ENCODE peak calls at places on chromosomes 13 and 19, in nine cellular contexts. One of them, this sample, is unnamed.

GRCh38 chr13:99218969-99219368 is 18.3 kb downstream of the UBAC2 start:
- DNase-seq in AG04449: no peak
- DNase-seq in CD4-positive, alpha-beta memory T cell: peak; percentile 88
- DNase-seq in choroid plexus epithelial cell: no peak
- DNase-seq in skeletal muscle cell: no peak
- DNase-seq in hepatocyte: no peak
- DNase-seq in suprapubic skin: no peak
- DNase-seq in uterus: no peak
- DNase-seq in effector memory CD4-positive, alpha-beta T cell: peak; percentile 57
- DNase-seq in this sample: no peak

GRCh38 chr13:92966341-92966740 is 260.3 kb upstream of the GPC6 start:
- DNase-seq in suprapubic skin: no peak
- DNase-seq in choroid plexus epithelial cell: no peak
- DNase-seq in AG04449: no peak
- DNase-seq in effector memory CD4-positive, alpha-beta T cell: no peak
- DNase-seq in CD4-positive, alpha-beta memory T cell: no peak
- DNase-seq in uterus: no peak
- DNase-seq in hepatocyte: no peak
- DNase-seq in skeletal muscle cell: no peak
- DNase-seq in this sample: no peak

GRCh38 chr19:12866416-12867119 is 14.7 kb downstream of the DNASE2 start:
- DNase-seq in suprapubic skin: no peak
- DNase-seq in hepatocyte: no peak
- DNase-seq in CD4-positive, alpha-beta memory T cell: peak; percentile 33
- DNase-seq in skeletal muscle cell: no peak
- DNase-seq in uterus: no peak
- DNase-seq in AG04449: no peak
- DNase-seq in effector memory CD4-positive, alpha-beta T cell: no peak
- DNase-seq in choroid plexus epithelial cell: no peak
- DNase-seq in this sample: no peak

GRCh38 chr13:113729329-113730019 is 29.6 kb upstream of the TMEM255B start:
- DNase-seq in uterus: no peak
- DNase-seq in effector memory CD4-positive, alpha-beta T cell: no peak
- DNase-seq in AG04449: no peak
- DNase-seq in CD4-positive, alpha-beta memory T cell: no peak
- DNase-seq in skeletal muscle cell: no peak
- DNase-seq in hepatocyte: no peak
- DNase-seq in choroid plexus epithelial cell: no peak
- DNase-seq in suprapubic skin: no peak
- DNase-seq in this sample: no peak

GRCh38 chr19:52217576-52217975 is 27.7 kb downstream of the PPP2R1A start:
- DNase-seq in choroid plexus epithelial cell: no peak
- DNase-seq in AG04449: no peak
- DNase-seq in suprapubic skin: peak; percentile 45
- DNase-seq in skeletal muscle cell: no peak
- DNase-seq in CD4-positive, alpha-beta memory T cell: no peak
- DNase-seq in hepatocyte: no peak
- DNase-seq in uterus: no peak
- DNase-seq in effector memory CD4-positive, alpha-beta T cell: no peak
- DNase-seq in this sample: no peak

GRCh38 chr13:31587696-31588266 is 151.5 kb upstream of the RXFP2 start:
- DNase-seq in CD4-positive, alpha-beta memory T cell: no peak
- DNase-seq in choroid plexus epithelial cell: no peak
- DNase-seq in AG04449: no peak
- DNase-seq in uterus: no peak
- DNase-seq in hepatocyte: peak; percentile 10
- DNase-seq in skeletal muscle cell: peak; percentile 61
- DNase-seq in effector memory CD4-positive, alpha-beta T cell: no peak
- DNase-seq in suprapubic skin: no peak
- DNase-seq in this sample: no peak

GRCh38 chr13:103102482-103102881 is 36.3 kb upstream of the SLC10A2 start:
- DNase-seq in effector memory CD4-positive, alpha-beta T cell: no peak
- DNase-seq in suprapubic skin: no peak
- DNase-seq in uterus: no peak
- DNase-seq in skeletal muscle cell: no peak
- DNase-seq in AG04449: no peak
- DNase-seq in hepatocyte: no peak
- DNase-seq in CD4-positive, alpha-beta memory T cell: no peak
- DNase-seq in choroid plexus epithelial cell: no peak
- DNase-seq in this sample: no peak

GRCh38 chr13:95745289-95745688 is 68.3 kb downstream of the DNAJC3 start:
- DNase-seq in choroid plexus epithelial cell: no peak
- DNase-seq in suprapubic skin: no peak
- DNase-seq in skeletal muscle cell: no peak
- DNase-seq in AG04449: no peak
- DNase-seq in hepatocyte: no peak
- DNase-seq in CD4-positive, alpha-beta memory T cell: no peak
- DNase-seq in uterus: no peak
- DNase-seq in effector memory CD4-positive, alpha-beta T cell: no peak
- DNase-seq in this sample: no peak

GRCh38 chr13:82136880-82137279 is 1745.4 kb downstream of the SLITRK1 start:
- DNase-seq in suprapubic skin: no peak
- DNase-seq in skeletal muscle cell: no peak
- DNase-seq in choroid plexus epithelial cell: no peak
- DNase-seq in CD4-positive, alpha-beta memory T cell: no peak
- DNase-seq in AG04449: no peak
- DNase-seq in effector memory CD4-positive, alpha-beta T cell: no peak
- DNase-seq in hepatocyte: no peak
- DNase-seq in uterus: no peak
- DNase-seq in this sample: no peak
- H3K4me3 ChIP-seq in suprapubic skin: no peak overlapping the region
- H3K4me3 ChIP-seq in skeletal muscle cell: no peak overlapping the region
- H3K4me3 ChIP-seq in choroid plexus epithelial cell: no peak overlapping the region
- H3K4me3 ChIP-seq in CD4-positive, alpha-beta memory T cell: no peak overlapping the region
- H3K4me3 ChIP-seq in AG04449: no peak overlapping the region
- H3K4me3 ChIP-seq in effector memory CD4-positive, alpha-beta T cell: no peak overlapping the region
- H3K4me3 ChIP-seq in hepatocyte: no peak overlapping the region
- H3K4me3 ChIP-seq in uterus: no peak overlapping the region
- H3K4me3 ChIP-seq in this sample: no peak overlapping the region

GRCh38 chr19:10432736-10433130 is 12.4 kb downstream of the PDE4A start:
- DNase-seq in effector memory CD4-positive, alpha-beta T cell: no peak
- DNase-seq in AG04449: no peak
- DNase-seq in skeletal muscle cell: no peak
- DNase-seq in suprapubic skin: no peak
- DNase-seq in hepatocyte: no peak
- DNase-seq in choroid plexus epithelial cell: no peak
- DNase-seq in CD4-positive, alpha-beta memory T cell: no peak
- DNase-seq in uterus: no peak
- DNase-seq in this sample: no peak
- H3K4me3 ChIP-seq in effector memory CD4-positive, alpha-beta T cell: peak overlapping the region; percentile 18
- H3K4me3 ChIP-seq in AG04449: peak overlapping the region; percentile 47
- H3K4me3 ChIP-seq in skeletal muscle cell: peak overlapping the region; percentile 58
- H3K4me3 ChIP-seq in suprapubic skin: peak overlapping the region; percentile 62
- H3K4me3 ChIP-seq in hepatocyte: no peak overlapping the region
- H3K4me3 ChIP-seq in choroid plexus epithelial cell: peak overlapping the region; percentile 61
- H3K4me3 ChIP-seq in CD4-positive, alpha-beta memory T cell: no peak overlapping the region
- H3K4me3 ChIP-seq in uterus: no peak overlapping the region
- H3K4me3 ChIP-seq in this sample: peak overlapping the region; percentile 84

DNA sequence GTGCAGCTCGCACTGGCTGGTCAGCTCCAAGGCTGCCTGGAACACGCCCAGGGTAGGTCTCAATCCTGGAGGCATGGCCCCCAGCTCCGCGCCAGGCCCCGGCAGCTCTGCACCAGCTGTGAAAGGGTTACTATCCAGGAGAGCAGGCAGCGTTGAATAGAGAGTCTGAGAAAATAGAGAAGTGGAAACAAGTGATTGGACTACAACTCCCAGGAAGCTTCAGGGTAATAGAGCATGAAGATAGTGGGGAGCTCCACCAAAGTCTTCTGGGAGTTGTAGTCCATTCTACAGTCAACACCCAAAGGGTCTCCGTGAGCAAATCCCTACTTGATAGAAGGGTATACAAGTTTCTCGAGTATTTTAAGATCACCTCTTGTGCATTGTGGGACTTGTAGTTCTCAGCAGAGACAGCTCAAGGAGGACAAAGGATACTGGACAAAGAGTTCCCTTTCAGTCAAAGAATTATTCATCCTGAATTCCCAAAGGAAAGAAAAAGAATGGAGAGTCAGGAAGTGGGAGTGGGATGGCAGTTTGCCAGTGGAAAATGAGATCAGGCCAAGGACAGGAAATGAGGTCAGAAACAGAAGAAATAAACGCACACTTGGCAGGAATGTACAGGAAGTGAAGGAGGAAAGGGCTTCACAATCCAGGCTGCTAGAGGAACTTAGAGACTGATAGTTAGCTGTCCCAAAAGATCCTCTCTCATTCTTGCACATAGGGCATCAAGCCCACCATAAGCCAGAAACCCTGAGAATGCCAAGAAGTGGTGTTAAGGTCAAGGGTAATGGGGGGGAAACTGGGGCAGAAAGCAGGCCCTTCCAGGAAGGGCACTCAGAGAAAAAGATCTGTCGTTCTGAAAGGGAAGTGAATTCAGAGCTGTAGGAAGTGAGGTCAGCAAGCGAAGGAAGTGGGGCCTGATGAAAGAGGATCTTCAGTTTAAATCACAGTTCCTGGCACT is 5.5 kb upstream of the MAMSTR start:
- DNase-seq in effector memory CD4-positive, alpha-beta T cell: no peak
- DNase-seq in suprapubic skin: no peak
- DNase-seq in hepatocyte: peak; percentile 73
- DNase-seq in uterus: peak; percentile 69
- DNase-seq in AG04449: peak; percentile 23
- DNase-seq in skeletal muscle cell: peak; percentile 84
- DNase-seq in choroid plexus epithelial cell: peak; percentile 92
- DNase-seq in CD4-positive, alpha-beta memory T cell: peak; percentile 68
- DNase-seq in this sample: no peak
- H3K4me3 ChIP-seq in effector memory CD4-positive, alpha-beta T cell: no peak overlapping the region
- H3K4me3 ChIP-seq in suprapubic skin: no peak overlapping the region
- H3K4me3 ChIP-seq in hepatocyte: no peak overlapping the region
- H3K4me3 ChIP-seq in uterus: no peak overlapping the region
- H3K4me3 ChIP-seq in AG04449: no peak overlapping the region
- H3K4me3 ChIP-seq in skeletal muscle cell: no peak overlapping the region
- H3K4me3 ChIP-seq in choroid plexus epithelial cell: no peak overlapping the region
- H3K4me3 ChIP-seq in CD4-positive, alpha-beta memory T cell: no peak overlapping the region
- H3K4me3 ChIP-seq in this sample: no peak overlapping the region

DNA sequence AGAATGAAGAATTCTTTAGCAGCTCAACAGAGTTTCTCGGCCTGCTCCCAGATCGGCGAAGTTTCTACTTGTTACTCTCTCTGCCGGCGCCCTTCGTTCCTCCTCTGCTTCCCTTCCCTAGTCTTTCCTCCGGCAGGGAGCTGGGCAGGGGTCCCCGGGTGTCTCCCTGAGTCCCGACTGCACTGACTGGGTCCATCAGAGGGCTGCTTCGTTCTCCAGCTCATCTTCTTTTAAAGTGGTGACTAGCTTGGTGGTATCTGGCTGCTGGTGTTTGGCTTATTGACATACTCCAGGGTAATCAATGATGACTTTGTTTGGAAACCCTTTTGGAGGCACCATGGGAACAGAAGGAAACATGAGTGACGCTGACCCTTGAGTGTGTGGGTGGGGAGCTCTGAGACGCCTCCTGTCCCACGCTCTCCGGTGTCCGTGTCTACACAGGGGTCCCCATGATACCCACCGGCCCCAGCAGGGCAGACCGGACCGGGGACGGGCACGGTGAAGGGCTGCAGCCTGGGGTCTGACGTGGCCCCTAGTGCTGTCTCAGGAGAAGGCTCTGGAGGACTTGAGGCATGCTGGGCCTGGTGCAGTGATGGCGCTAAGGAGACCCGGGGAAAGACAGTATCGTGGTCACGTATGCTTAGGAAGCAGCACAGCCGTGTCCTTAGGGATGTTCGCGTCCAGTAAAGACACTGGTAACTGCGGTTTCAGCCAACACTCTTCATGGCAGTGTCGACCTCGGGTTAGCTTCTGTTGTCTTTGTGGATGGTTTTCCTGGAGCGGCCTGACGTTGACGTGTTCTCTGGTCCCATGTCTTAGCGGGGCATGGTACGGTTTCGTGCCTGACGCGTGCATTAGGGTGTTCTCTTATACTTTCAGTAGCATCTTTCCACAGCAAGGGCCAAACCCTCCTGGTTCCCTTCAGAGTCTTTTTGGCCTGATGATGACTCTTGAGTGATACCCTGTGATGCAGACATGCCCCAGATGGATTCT is 23.8 kb downstream of the NAXD start:
- DNase-seq in AG04449: no peak
- DNase-seq in uterus: no peak
- DNase-seq in CD4-positive, alpha-beta memory T cell: no peak
- DNase-seq in hepatocyte: no peak
- DNase-seq in choroid plexus epithelial cell: no peak
- DNase-seq in skeletal muscle cell: no peak
- DNase-seq in effector memory CD4-positive, alpha-beta T cell: no peak
- DNase-seq in suprapubic skin: peak; percentile 77
- DNase-seq in this sample: no peak
- H3K4me3 ChIP-seq in AG04449: no peak overlapping the region
- H3K4me3 ChIP-seq in uterus: no peak overlapping the region
- H3K4me3 ChIP-seq in CD4-positive, alpha-beta memory T cell: no peak overlapping the region
- H3K4me3 ChIP-seq in hepatocyte: no peak overlapping the region
- H3K4me3 ChIP-seq in choroid plexus epithelial cell: no peak overlapping the region
- H3K4me3 ChIP-seq in skeletal muscle cell: no peak overlapping the region
- H3K4me3 ChIP-seq in effector memory CD4-positive, alpha-beta T cell: no peak overlapping the region
- H3K4me3 ChIP-seq in suprapubic skin: no peak overlapping the region
- H3K4me3 ChIP-seq in this sample: no peak overlapping the region

GRCh38 chr13:28329395-28330158 is 165.4 kb downstream of the FLT1 start:
- DNase-seq in suprapubic skin: no peak
- DNase-seq in choroid plexus epithelial cell: peak; percentile 91
- DNase-seq in uterus: peak; percentile 22
- DNase-seq in skeletal muscle cell: peak; percentile 84
- DNase-seq in CD4-positive, alpha-beta memory T cell: no peak
- DNase-seq in hepatocyte: no peak
- DNase-seq in AG04449: peak; percentile 85
- DNase-seq in effector memory CD4-positive, alpha-beta T cell: no peak
- DNase-seq in this sample: peak; percentile 13
- H3K4me3 ChIP-seq in suprapubic skin: no peak overlapping the region
- H3K4me3 ChIP-seq in choroid plexus epithelial cell: peak overlapping the region; percentile 13
- H3K4me3 ChIP-seq in uterus: no peak overlapping the region
- H3K4me3 ChIP-seq in skeletal muscle cell: no peak overlapping the region
- H3K4me3 ChIP-seq in CD4-positive, alpha-beta memory T cell: no peak overlapping the region
- H3K4me3 ChIP-seq in hepatocyte: no peak overlapping the region
- H3K4me3 ChIP-seq in AG04449: no peak overlapping the region
- H3K4me3 ChIP-seq in effector memory CD4-positive, alpha-beta T cell: no peak overlapping the region
- H3K4me3 ChIP-seq in this sample: no peak overlapping the region

DNA sequence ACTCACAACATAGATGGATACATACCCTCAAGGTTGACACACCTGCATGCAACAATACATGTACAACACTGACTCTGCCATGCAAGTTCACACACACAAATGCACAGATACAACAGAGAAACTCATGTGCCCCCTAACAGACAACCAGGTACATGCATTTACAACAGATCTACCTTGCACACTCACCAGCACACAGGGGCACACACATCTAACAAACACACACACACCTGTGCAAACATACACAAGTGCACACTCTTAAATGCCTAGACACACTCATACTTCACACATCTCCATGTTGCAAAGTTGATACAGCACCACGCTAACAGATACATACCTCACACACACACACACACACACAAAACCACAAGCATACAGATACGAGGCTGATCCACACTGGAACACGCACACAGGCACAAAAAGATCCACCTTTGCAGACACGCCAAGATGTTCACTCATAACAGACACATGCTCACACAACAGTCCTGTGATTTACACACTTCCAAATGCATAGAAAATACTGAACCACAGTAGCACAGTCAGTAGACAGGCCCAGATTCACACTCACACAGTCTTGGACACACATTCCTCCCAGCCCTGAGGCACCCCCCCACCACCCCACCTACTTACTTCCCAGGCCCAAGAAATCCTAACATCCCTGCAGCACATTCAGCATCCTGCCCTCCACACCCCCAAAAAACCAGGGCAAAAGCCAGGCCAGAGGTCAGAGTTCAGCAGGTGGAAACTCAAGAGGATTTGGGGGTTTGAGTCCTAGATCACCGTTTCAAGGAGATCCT is 1.4 kb downstream of the LRFN1 start:
- DNase-seq in hepatocyte: no peak
- DNase-seq in skeletal muscle cell: no peak
- DNase-seq in uterus: no peak
- DNase-seq in CD4-positive, alpha-beta memory T cell: no peak
- DNase-seq in suprapubic skin: no peak
- DNase-seq in effector memory CD4-positive, alpha-beta T cell: no peak
- DNase-seq in choroid plexus epithelial cell: no peak
- DNase-seq in AG04449: no peak
- DNase-seq in this sample: no peak
- H3K4me3 ChIP-seq in hepatocyte: no peak overlapping the region
- H3K4me3 ChIP-seq in skeletal muscle cell: peak overlapping the region; percentile 67
- H3K4me3 ChIP-seq in uterus: no peak overlapping the region
- H3K4me3 ChIP-seq in CD4-positive, alpha-beta memory T cell: no peak overlapping the region
- H3K4me3 ChIP-seq in suprapubic skin: no peak overlapping the region
- H3K4me3 ChIP-seq in effector memory CD4-positive, alpha-beta T cell: no peak overlapping the region
- H3K4me3 ChIP-seq in choroid plexus epithelial cell: no peak overlapping the region
- H3K4me3 ChIP-seq in AG04449: no peak overlapping the region
- H3K4me3 ChIP-seq in this sample: no peak overlapping the region